ENCODE peak calls at places on chromosomes 12 and 14, in six cellular contexts. L, X, R, T, F and E are unnamed samples.

GRCh38 chr12:52007158-52007921 is 594 bp downstream of the TAMALIN start:
- DNase-seq in L (peak; percentile 91), X (peak; percentile 39), R (no peak), T (peak; percentile 47), F (no peak), E (peak; percentile 60)

GRCh38 chr14:75156901-75157300 is 19.5 kb downstream of the TMED10 start:
- DNase-seq in L (no peak), X (no peak), R (peak; percentile 41), T (no peak), F (no peak), E (no peak)

GRCh38 chr12:112716099-112717093 is 75.2 kb upstream of the RPH3A start:
- DNase-seq in L (no peak), X (no peak), R (no peak), T (peak; percentile 48), F (peak; percentile 55), E (no peak)

GRCh38 chr14:99744873-99745224 is 48.4 kb upstream of the EML1 start:
- DNase-seq in L (no peak), X (no peak), R (no peak), T (no peak), F (no peak), E (no peak)

GRCh38 chr12:8697476-8698131 is at the start of gene RIMKLB:
- DNase-seq in L (peak; percentile 92), X (peak; percentile 62), R (peak; percentile 61), T (peak; percentile 95), F (peak; percentile 93), E (peak; percentile 88)

GRCh38 chr12:116538682-116539264 is 20.4 kb upstream of the MAP1LC3B2 start:
- DNase-seq in L (no peak), X (no peak), R (no peak), T (no peak), F (no peak), E (no peak)

GRCh38 chr12:67354966-67355365 is 85.8 kb downstream of the CAND1 start:
- DNase-seq in L (no peak), X (no peak), R (peak; percentile 38), T (peak; percentile 5), F (no peak), E (no peak)

GRCh38 chr12:31118347-31118830 is 44.7 kb downstream of the DDX11 start:
- DNase-seq in L (no peak), X (no peak), R (no peak), T (peak; percentile 68), F (peak; percentile 72), E (no peak)

GRCh38 chr12:9347328-9348127 is 139.3 kb upstream of the PZP start:
- DNase-seq in L (no peak), X (no peak), R (peak; percentile 65), T (no peak), F (no peak), E (no peak)

GRCh38 chr12:106304001-106304421 is 1.5 kb downstream of the TCP11L2 start:
- DNase-seq in L (no peak), X (no peak), R (no peak), T (peak; percentile 12), F (no peak), E (no peak)

GRCh38 chr12:10453144-10453543 is at the start of gene KLRC1:
- DNase-seq in L (no peak), X (no peak), R (no peak), T (no peak), F (no peak), E (no peak)

GRCh38 chr14:84591827-84592540 is 938.0 kb upstream of the FLRT2 start:
- DNase-seq in L (no peak), X (no peak), R (no peak), T (no peak), F (no peak), E (no peak)

GRCh38 chr14:100443643-100444042 is 120.5 kb downstream of the SLC25A47 start:
- DNase-seq in L (no peak), X (no peak), R (peak; percentile 64), T (no peak), F (no peak), E (no peak)

GRCh38 chr14:105425823-105426247 is 6.2 kb downstream of the MTA1 start:
- DNase-seq in L (no peak), X (no peak), R (no peak), T (no peak), F (no peak), E (no peak)

GRCh38 chr14:80213602-80214001 is 2.3 kb upstream of the DIO2 start:
- DNase-seq in L (no peak), X (no peak), R (peak; percentile 41), T (peak; percentile 48), F (peak; percentile 25), E (no peak)

GRCh38 chr12:28652239-28652638 is 462.0 kb downstream of the CCDC91 start:
- DNase-seq in L (no peak), X (no peak), R (no peak), T (no peak), F (no peak), E (no peak)

GRCh38 chr12:117212563-117213190 is 22.4 kb upstream of the FBXO21 start:
- DNase-seq in L (no peak), X (peak; percentile 35), R (peak; percentile 45), T (peak; percentile 85), F (peak; percentile 83), E (peak; percentile 53)

GRCh38 chr12:12804011-12804410 is 9.1 kb upstream of the DDX47 start:
- DNase-seq in L (no peak), X (no peak), R (no peak), T (no peak), F (no peak), E (no peak)
- H3K4me3 ChIP-seq in L (no peak overlapping the region), X (no peak overlapping the region), R (peak overlapping the region; percentile 34), T (no peak overlapping the region), F (no peak overlapping the region), E (no peak overlapping the region)

GRCh38 chr12:12786716-12787601 is 1.5 kb downstream of the APOLD1 start:
- DNase-seq in L (peak; percentile 92), X (peak; percentile 68), R (peak; percentile 64), T (peak; percentile 40), F (peak; percentile 97), E (peak; percentile 85)

GRCh38 chr12:12788131-12788530 is 2.7 kb downstream of the APOLD1 start:
- DNase-seq in L (no peak), X (no peak), R (no peak), T (no peak), F (no peak), E (no peak)

GRCh38 chr12:12784911-12785814 is at the start of gene APOLD1:
- DNase-seq in L (no peak), X (no peak), R (no peak), T (peak; percentile 17), F (no peak), E (peak; percentile 43)

GRCh38 chr12:12786371-12786715 is 884 bp downstream of the APOLD1 start:
- DNase-seq in L (no peak), X (no peak), R (no peak), T (no peak), F (no peak), E (no peak)

DNA sequence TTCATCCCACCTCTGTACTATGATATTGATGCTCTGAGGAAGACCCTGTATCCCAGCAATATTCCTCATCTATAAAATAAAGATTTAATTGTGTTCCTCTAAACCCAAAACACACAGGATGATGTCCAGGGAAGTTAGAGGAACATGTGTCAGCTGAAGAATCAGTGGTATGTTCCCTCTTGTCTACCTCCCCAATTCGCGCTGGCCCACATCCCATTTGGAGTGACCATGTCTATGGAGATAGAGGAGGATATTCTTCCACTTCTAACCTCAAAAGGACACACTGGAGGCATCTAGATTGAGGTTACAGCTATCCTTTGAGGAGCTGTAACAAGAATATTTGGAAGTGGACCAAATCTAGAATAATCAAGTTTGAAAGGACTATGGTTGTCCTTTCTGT is 1.3 kb upstream of the APOLD1 start:
- DNase-seq in L (no peak), X (no peak), R (no peak), T (no peak), F (no peak), E (no peak)
- H3K27ac ChIP-seq in L (peak overlapping the region; percentile 72), X (no peak overlapping the region), R (no peak overlapping the region), T (no peak overlapping the region), F (no peak overlapping the region), E (peak overlapping the region; percentile 98)

GRCh38 chr12:54349031-54349430 is 15.3 kb downstream of the GPR84 start:
- DNase-seq in L (no peak), X (no peak), R (no peak), T (no peak), F (no peak), E (no peak)

GRCh38 chr12:54352891-54353874 is 11.1 kb downstream of the GPR84 start:
- DNase-seq in L (no peak), X (no peak), R (peak; percentile 51), T (peak; percentile 81), F (peak; percentile 83), E (no peak)

GRCh38 chr12:54349658-54350057 is 14.6 kb downstream of the GPR84 start:
- DNase-seq in L (no peak), X (no peak), R (no peak), T (no peak), F (no peak), E (no peak)

GRCh38 chr12:54350743-54351142 is 13.5 kb downstream of the GPR84 start:
- DNase-seq in L (no peak), X (no peak), R (no peak), T (peak; percentile 79), F (no peak), E (no peak)

GRCh38 chr12:54352022-54352531 is 12.2 kb downstream of the GPR84 start:
- DNase-seq in L (peak; percentile 89), X (no peak), R (peak; percentile 81), T (peak; percentile 91), F (peak; percentile 65), E (peak; percentile 47)
- H3K4me1 ChIP-seq in L (peaks cover 13% of the 10 kb centered on the region), X (peaks cover 16% of the 10 kb centered on the region), R (peaks cover 26% of the 10 kb centered on the region), T (peaks cover 99% of the 10 kb centered on the region), F (peaks cover 41% of the 10 kb centered on the region), E (peaks cover 35% of the 10 kb centered on the region)

DNA sequence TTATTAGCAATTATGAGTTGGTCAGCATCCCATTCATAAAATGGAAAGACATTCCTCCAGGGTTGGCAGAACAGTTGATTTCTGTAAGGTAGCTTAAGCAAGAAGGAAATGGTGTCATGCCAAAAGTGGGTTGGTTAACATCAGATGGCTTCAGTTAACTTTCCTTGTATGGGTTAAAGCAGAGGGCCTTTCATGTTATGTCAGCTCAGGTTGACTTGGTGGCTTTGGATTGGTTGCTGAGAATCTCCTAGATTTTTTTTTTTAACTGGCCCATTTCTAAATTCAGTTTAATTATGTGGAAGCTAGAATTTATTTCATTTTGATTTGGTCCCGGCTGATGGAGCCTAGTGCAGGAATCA is 87.8 kb downstream of the BBS10 start:
- DNase-seq in L (no peak), X (no peak), R (no peak), T (no peak), F (no peak), E (no peak)
- H3K4me3 ChIP-seq in L (no peak overlapping the region), X (no peak overlapping the region), R (peak overlapping the region; percentile 56), T (no peak overlapping the region), F (peak overlapping the region; percentile 62), E (no peak overlapping the region)

DNA sequence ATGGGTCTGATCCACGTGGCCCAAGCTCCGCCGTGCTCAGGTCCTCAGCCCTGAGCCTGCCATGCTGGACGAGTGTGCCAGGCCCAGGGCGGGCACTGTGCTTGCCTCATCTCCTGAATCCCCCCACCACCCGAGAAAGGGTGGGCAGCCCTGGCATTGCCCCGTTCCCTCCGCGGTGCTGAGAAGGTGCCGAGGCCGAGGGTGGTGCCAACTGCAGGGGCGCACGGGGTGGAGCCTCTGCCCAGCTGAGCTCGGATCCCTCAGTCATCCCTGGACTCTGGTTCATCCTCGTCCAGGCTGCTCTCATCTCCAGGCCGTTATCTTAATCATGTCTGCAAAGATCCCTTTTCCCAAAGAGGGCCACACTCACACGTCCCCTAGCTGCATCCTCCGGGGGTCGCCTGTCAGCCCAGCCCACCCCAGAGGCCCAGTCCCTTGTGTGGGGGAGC is 60.6 kb downstream of the NOC4L start:
- DNase-seq in L (peak; percentile 65), X (no peak), R (no peak), T (no peak), F (no peak), E (no peak)
- H3K27ac ChIP-seq in L (no peak overlapping the region), X (no peak overlapping the region), R (no peak overlapping the region), T (no peak overlapping the region), F (no peak overlapping the region), E (no peak overlapping the region)